ENCODE peak calls at places on chromosome 7, in six cellular contexts. One of them, this sample, is unnamed.

GRCh38 chr7:20858913-20859312 is 72.2 kb upstream of the SP8 start:
- DNase-seq in right cardiac atrium: no peak
- DNase-seq in A673: no peak
- DNase-seq in CD8-positive, alpha-beta T cell: no peak
- DNase-seq in ascending aorta: no peak
- DNase-seq in right lobe of liver: peak; percentile 82
- DNase-seq in this sample: no peak

GRCh38 chr7:22598318-22598717 is 98.3 kb upstream of the STEAP1B start:
- DNase-seq in right lobe of liver: no peak
- DNase-seq in A673: no peak
- DNase-seq in ascending aorta: no peak
- DNase-seq in right cardiac atrium: no peak
- DNase-seq in CD8-positive, alpha-beta T cell: no peak
- DNase-seq in this sample: no peak

GRCh38 chr7:18515067-18515466 is 19.5 kb downstream of the HDAC9 start:
- DNase-seq in A673: peak; percentile 39
- DNase-seq in CD8-positive, alpha-beta T cell: no peak
- DNase-seq in ascending aorta: no peak
- DNase-seq in right cardiac atrium: no peak
- DNase-seq in right lobe of liver: no peak
- DNase-seq in this sample: no peak

GRCh38 chr7:132991615-132992587 is 90.0 kb downstream of the CHCHD3 start:
- DNase-seq in CD8-positive, alpha-beta T cell: no peak
- DNase-seq in A673: no peak
- DNase-seq in right cardiac atrium: no peak
- DNase-seq in right lobe of liver: no peak
- DNase-seq in ascending aorta: no peak
- DNase-seq in this sample: no peak

GRCh38 chr7:115789901-115790300 is 240.7 kb downstream of the TFEC start:
- DNase-seq in A673: no peak
- DNase-seq in right lobe of liver: no peak
- DNase-seq in right cardiac atrium: no peak
- DNase-seq in ascending aorta: no peak
- DNase-seq in CD8-positive, alpha-beta T cell: no peak
- DNase-seq in this sample: peak; percentile 76

GRCh38 chr7:84251183-84251845 is 56.7 kb upstream of the SEMA3A start:
- DNase-seq in right cardiac atrium: no peak
- DNase-seq in ascending aorta: no peak
- DNase-seq in A673: peak; percentile 74
- DNase-seq in CD8-positive, alpha-beta T cell: no peak
- DNase-seq in right lobe of liver: no peak
- DNase-seq in this sample: no peak

GRCh38 chr7:155213385-155213784 is 84.3 kb upstream of the INSIG1 start:
- DNase-seq in ascending aorta: no peak
- DNase-seq in right lobe of liver: no peak
- DNase-seq in A673: no peak
- DNase-seq in CD8-positive, alpha-beta T cell: no peak
- DNase-seq in right cardiac atrium: no peak
- DNase-seq in this sample: peak; percentile 59

GRCh38 chr7:80833289-80834104 is 85.4 kb downstream of the SEMA3C start:
- DNase-seq in A673: peak; percentile 13
- DNase-seq in right cardiac atrium: no peak
- DNase-seq in right lobe of liver: no peak
- DNase-seq in ascending aorta: no peak
- DNase-seq in CD8-positive, alpha-beta T cell: no peak
- DNase-seq in this sample: no peak

GRCh38 chr7:41107938-41108448 is 594.9 kb downstream of the INHBA start:
- DNase-seq in right cardiac atrium: no peak
- DNase-seq in A673: no peak
- DNase-seq in ascending aorta: no peak
- DNase-seq in right lobe of liver: no peak
- DNase-seq in CD8-positive, alpha-beta T cell: no peak
- DNase-seq in this sample: no peak

GRCh38 chr7:27953777-27954176 is 213.8 kb downstream of the TAX1BP1 start:
- DNase-seq in ascending aorta: no peak
- DNase-seq in right lobe of liver: no peak
- DNase-seq in A673: no peak
- DNase-seq in right cardiac atrium: no peak
- DNase-seq in CD8-positive, alpha-beta T cell: no peak
- DNase-seq in this sample: no peak

GRCh38 chr7:149469806-149470205 is 8.9 kb upstream of the ZNF777 start:
- DNase-seq in CD8-positive, alpha-beta T cell: no peak
- DNase-seq in right lobe of liver: no peak
- DNase-seq in ascending aorta: no peak
- DNase-seq in A673: no peak
- DNase-seq in right cardiac atrium: no peak
- DNase-seq in this sample: no peak

GRCh38 chr7:33745934-33746333 is 159.4 kb upstream of the BMPER start:
- DNase-seq in right cardiac atrium: no peak
- DNase-seq in A673: no peak
- DNase-seq in CD8-positive, alpha-beta T cell: no peak
- DNase-seq in right lobe of liver: no peak
- DNase-seq in ascending aorta: no peak
- DNase-seq in this sample: no peak

GRCh38 chr7:50653997-50654425 is 88.8 kb upstream of the DDC start:
- DNase-seq in CD8-positive, alpha-beta T cell: peak; percentile 4
- DNase-seq in A673: no peak
- DNase-seq in right cardiac atrium: peak; percentile 91
- DNase-seq in right lobe of liver: peak; percentile 37
- DNase-seq in ascending aorta: no peak
- DNase-seq in this sample: no peak
- H3K27ac ChIP-seq in CD8-positive, alpha-beta T cell: no peak overlapping the region
- H3K27ac ChIP-seq in A673: no peak overlapping the region
- H3K27ac ChIP-seq in right cardiac atrium: peak overlapping the region; percentile 88
- H3K27ac ChIP-seq in right lobe of liver: no peak overlapping the region
- H3K27ac ChIP-seq in ascending aorta: peak overlapping the region; percentile 90
- H3K27ac ChIP-seq in this sample: peak overlapping the region; percentile 78

GRCh38 chr7:36129048-36129534 is 24.0 kb upstream of the EEPD1 start:
- DNase-seq in right lobe of liver: no peak
- DNase-seq in ascending aorta: no peak
- DNase-seq in A673: no peak
- DNase-seq in CD8-positive, alpha-beta T cell: no peak
- DNase-seq in right cardiac atrium: peak; percentile 64
- DNase-seq in this sample: peak; percentile 87
- H3K4me3 ChIP-seq in right lobe of liver: no peak overlapping the region
- H3K4me3 ChIP-seq in ascending aorta: no peak overlapping the region
- H3K4me3 ChIP-seq in A673: no peak overlapping the region
- H3K4me3 ChIP-seq in CD8-positive, alpha-beta T cell: no peak overlapping the region
- H3K4me3 ChIP-seq in right cardiac atrium: no peak overlapping the region
- H3K4me3 ChIP-seq in this sample: peak overlapping the region; percentile 10

DNA sequence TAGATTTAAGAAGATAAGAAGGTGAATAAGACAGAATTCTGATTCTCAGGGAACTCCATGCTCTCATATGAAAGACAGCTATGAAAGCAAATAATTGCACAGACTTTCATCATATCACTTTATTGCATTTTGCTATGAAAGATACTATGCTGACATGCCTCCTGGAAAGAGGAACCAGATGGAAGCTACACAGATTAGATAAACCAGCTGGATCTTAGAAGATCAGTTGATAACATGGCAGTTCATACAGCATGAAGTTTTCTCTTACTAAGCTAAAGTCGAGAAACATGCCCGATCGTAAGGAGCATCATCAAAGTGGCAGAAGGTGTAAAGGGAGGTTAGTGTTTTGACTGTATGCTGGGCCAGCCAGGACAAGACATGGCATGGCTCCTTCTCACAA is 112.5 kb upstream of the DPP6 start:
- DNase-seq in ascending aorta: no peak
- DNase-seq in right cardiac atrium: no peak
- DNase-seq in right lobe of liver: no peak
- DNase-seq in A673: no peak
- DNase-seq in CD8-positive, alpha-beta T cell: no peak
- DNase-seq in this sample: no peak
- H3K9me3 ChIP-seq in ascending aorta: no peaks in the 10 kb centered on the region
- H3K9me3 ChIP-seq in right cardiac atrium: no peaks in the 10 kb centered on the region
- H3K9me3 ChIP-seq in right lobe of liver: no peaks in the 10 kb centered on the region
- H3K9me3 ChIP-seq in A673: peaks cover 3% of the 10 kb centered on the region
- H3K9me3 ChIP-seq in CD8-positive, alpha-beta T cell: no peaks in the 10 kb centered on the region
- H3K9me3 ChIP-seq in this sample: no peaks in the 10 kb centered on the region

DNA sequence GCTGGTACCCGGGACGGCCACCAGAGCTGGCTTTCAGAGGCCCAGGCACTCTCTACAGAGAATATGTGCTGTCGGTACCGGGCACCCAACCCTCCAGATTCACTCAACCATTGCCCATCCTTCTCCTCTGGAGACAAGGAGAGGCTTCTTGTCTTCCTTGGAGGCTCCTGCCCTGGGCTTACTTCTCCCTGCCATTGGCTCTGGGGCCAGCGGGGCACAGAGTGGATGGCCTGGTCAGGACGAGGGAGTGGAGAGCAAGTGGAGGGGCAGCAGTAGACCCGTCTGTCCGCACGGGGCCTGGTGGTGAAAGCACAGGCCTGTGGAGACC is 64.0 kb downstream of the HIPK2 start:
- DNase-seq in right cardiac atrium: no peak
- DNase-seq in A673: no peak
- DNase-seq in right lobe of liver: no peak
- DNase-seq in CD8-positive, alpha-beta T cell: no peak
- DNase-seq in ascending aorta: no peak
- DNase-seq in this sample: no peak
- H3K27ac ChIP-seq in right cardiac atrium: peak overlapping the region; percentile 89
- H3K27ac ChIP-seq in A673: no peak overlapping the region
- H3K27ac ChIP-seq in right lobe of liver: no peak overlapping the region
- H3K27ac ChIP-seq in CD8-positive, alpha-beta T cell: no peak overlapping the region
- H3K27ac ChIP-seq in ascending aorta: no peak overlapping the region
- H3K27ac ChIP-seq in this sample: no peak overlapping the region

GRCh38 chr7:129948877-129949291 is 3.9 kb downstream of the UBE2H start:
- DNase-seq in CD8-positive, alpha-beta T cell: peak; percentile 84
- DNase-seq in right cardiac atrium: peak; percentile 93
- DNase-seq in A673: peak; percentile 92
- DNase-seq in right lobe of liver: peak; percentile 94
- DNase-seq in ascending aorta: peak; percentile 79
- DNase-seq in this sample: peak; percentile 92

GRCh38 chr7:129947701-129948100 is 5.1 kb downstream of the UBE2H start:
- DNase-seq in A673: no peak
- DNase-seq in right cardiac atrium: no peak
- DNase-seq in right lobe of liver: no peak
- DNase-seq in ascending aorta: peak; percentile 23
- DNase-seq in CD8-positive, alpha-beta T cell: no peak
- DNase-seq in this sample: peak; percentile 20

GRCh38 chr7:129949292-129950133 is 3.2 kb downstream of the UBE2H start:
- DNase-seq in ascending aorta: no peak
- DNase-seq in CD8-positive, alpha-beta T cell: no peak
- DNase-seq in right lobe of liver: no peak
- DNase-seq in A673: peak; percentile 76
- DNase-seq in right cardiac atrium: no peak
- DNase-seq in this sample: no peak

GRCh38 chr7:129947001-129947400 is 5.8 kb downstream of the UBE2H start:
- DNase-seq in A673: no peak
- DNase-seq in right cardiac atrium: no peak
- DNase-seq in right lobe of liver: no peak
- DNase-seq in CD8-positive, alpha-beta T cell: no peak
- DNase-seq in ascending aorta: no peak
- DNase-seq in this sample: no peak

DNA sequence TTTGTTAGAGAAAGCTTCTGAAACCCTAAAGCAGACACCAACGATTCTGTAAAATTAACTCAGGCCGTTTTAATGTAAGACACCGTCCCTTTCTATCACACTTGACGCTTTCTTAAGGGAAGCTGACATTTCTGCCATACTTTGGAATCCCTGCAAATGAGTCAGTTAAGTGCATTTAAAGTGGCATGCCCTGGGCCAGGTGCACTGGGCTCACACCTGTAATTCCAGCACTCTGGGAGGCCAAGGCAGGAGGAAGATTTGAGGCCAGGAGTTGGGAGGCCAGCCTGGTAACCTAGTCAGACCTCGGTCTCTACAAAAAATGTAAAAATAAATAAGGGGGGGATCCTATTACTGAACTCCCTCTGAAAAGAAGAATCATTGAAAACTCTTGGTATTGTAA is 4.4 kb downstream of the UBE2H start:
- DNase-seq in right cardiac atrium: no peak
- DNase-seq in right lobe of liver: no peak
- DNase-seq in CD8-positive, alpha-beta T cell: no peak
- DNase-seq in A673: no peak
- DNase-seq in ascending aorta: no peak
- DNase-seq in this sample: peak; percentile 27
- H3K4me3 ChIP-seq in right cardiac atrium: no peak overlapping the region
- H3K4me3 ChIP-seq in right lobe of liver: no peak overlapping the region
- H3K4me3 ChIP-seq in CD8-positive, alpha-beta T cell: peak overlapping the region; percentile 83
- H3K4me3 ChIP-seq in A673: no peak overlapping the region
- H3K4me3 ChIP-seq in ascending aorta: no peak overlapping the region
- H3K4me3 ChIP-seq in this sample: no peak overlapping the region

DNA sequence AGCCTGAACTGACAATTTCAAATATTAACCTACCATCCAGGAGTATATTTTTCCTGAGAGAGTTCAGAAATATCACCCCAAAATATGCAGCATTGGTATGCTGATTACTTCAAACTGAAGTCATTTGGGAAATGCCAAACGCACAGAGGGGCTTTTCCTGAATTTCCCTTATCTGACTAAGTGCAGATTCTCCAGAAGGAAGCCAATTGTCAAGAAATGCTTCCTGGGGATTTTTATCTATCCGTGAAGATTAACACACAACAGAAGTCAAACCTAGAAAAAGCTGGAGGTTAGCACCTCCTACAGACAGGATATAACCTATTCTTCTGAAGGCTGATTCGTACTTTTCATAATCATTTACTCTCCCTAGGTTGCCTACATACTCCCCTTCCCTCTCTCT is 91.0 kb downstream of the AKR1D1 start:
- DNase-seq in right cardiac atrium: no peak
- DNase-seq in CD8-positive, alpha-beta T cell: no peak
- DNase-seq in A673: peak; percentile 48
- DNase-seq in right lobe of liver: no peak
- DNase-seq in ascending aorta: no peak
- DNase-seq in this sample: no peak
- H3K9me3 ChIP-seq in right cardiac atrium: no peaks in the 10 kb centered on the region
- H3K9me3 ChIP-seq in CD8-positive, alpha-beta T cell: no peaks in the 10 kb centered on the region
- H3K9me3 ChIP-seq in A673: no peaks in the 10 kb centered on the region
- H3K9me3 ChIP-seq in right lobe of liver: no peaks in the 10 kb centered on the region
- H3K9me3 ChIP-seq in ascending aorta: peaks cover 6% of the 10 kb centered on the region
- H3K9me3 ChIP-seq in this sample: peaks cover 13% of the 10 kb centered on the region

DNA sequence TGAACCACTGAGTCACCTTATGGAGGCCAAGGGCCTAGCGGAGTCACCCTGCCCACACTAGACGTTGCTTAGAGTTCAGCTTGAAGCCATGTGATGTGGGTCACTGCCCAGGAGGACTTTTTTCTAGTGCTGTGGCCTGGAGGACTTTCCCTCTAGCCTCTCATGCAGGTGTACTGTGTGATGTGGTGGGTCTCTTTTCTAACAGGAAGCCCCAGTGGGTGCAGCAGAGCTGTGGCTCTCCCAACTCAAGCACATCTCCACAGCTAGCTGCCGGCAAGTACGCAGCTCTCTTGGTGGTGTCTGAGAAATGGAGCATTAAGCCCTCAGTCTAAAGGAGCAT is 13.6 kb downstream of the POR start:
- DNase-seq in right lobe of liver: no peak
- DNase-seq in A673: no peak
- DNase-seq in ascending aorta: no peak
- DNase-seq in CD8-positive, alpha-beta T cell: peak; percentile 23
- DNase-seq in right cardiac atrium: no peak
- DNase-seq in this sample: no peak
- H3K27ac ChIP-seq in right lobe of liver: peak overlapping the region; percentile 95
- H3K27ac ChIP-seq in A673: no peak overlapping the region
- H3K27ac ChIP-seq in ascending aorta: no peak overlapping the region
- H3K27ac ChIP-seq in CD8-positive, alpha-beta T cell: no peak overlapping the region
- H3K27ac ChIP-seq in right cardiac atrium: no peak overlapping the region
- H3K27ac ChIP-seq in this sample: no peak overlapping the region

GRCh38 chr7:25253714-25254113 is 25.4 kb upstream of the NPVF start:
- DNase-seq in A673: no peak
- DNase-seq in ascending aorta: no peak
- DNase-seq in right lobe of liver: no peak
- DNase-seq in CD8-positive, alpha-beta T cell: no peak
- DNase-seq in right cardiac atrium: no peak
- DNase-seq in this sample: no peak
- H3K4me3 ChIP-seq in A673: no peak overlapping the region
- H3K4me3 ChIP-seq in ascending aorta: no peak overlapping the region
- H3K4me3 ChIP-seq in right lobe of liver: no peak overlapping the region
- H3K4me3 ChIP-seq in CD8-positive, alpha-beta T cell: no peak overlapping the region
- H3K4me3 ChIP-seq in right cardiac atrium: no peak overlapping the region
- H3K4me3 ChIP-seq in this sample: no peak overlapping the region